ENCODE peak calls at places on chromosomes 3 and 15, in six cellular contexts. N is A549, L is GM12878, K is K562, T is HepG2, P is H1. J is an unnamed sample.

GRCh38 chr15:98903377-98904018 is 104.1 kb downstream of the PGPEP1L start:
- DNase-seq in P (no peak), T (no peak), N (peak), L (no peak), K (no peak), J (no peak)

GRCh38 chr3:47000198-47000815 is 20.8 kb downstream of the NBEAL2 start:
- DNase-seq in K (no peak), N (no peak), P (no peak), T (no peak), L (no peak), J (peak)

GRCh38 chr3:102095383-102095782 is 246.1 kb downstream of the NFKBIZ start:
- DNase-seq in P (no peak), K (no peak), L (no peak), N (no peak), T (no peak), J (no peak)

GRCh38 chr15:71221417-71221816 is 106.1 kb downstream of the THSD4 start:
- DNase-seq in N (no peak), P (no peak), T (no peak), L (no peak), K (no peak), J (no peak)

GRCh38 chr3:78974181-78974770 is 793.5 kb downstream of the ROBO1 start:
- DNase-seq in T (no peak), N (no peak), L (no peak), K (no peak), P (no peak), J (no peak)

GRCh38 chr15:60179786-60180391 is 175.8 kb downstream of the FOXB1 start:
- DNase-seq in N (peak), L (peak), K (peak), P (no peak), T (peak), J (peak)

GRCh38 chr3:49454457-49454856 is 15.6 kb upstream of the DAG1 start:
- DNase-seq in P (peak), T (peak), N (no peak), K (peak), L (no peak), J (no peak)

GRCh38 chr3:171309906-171310359 is 150.3 kb downstream of the TNIK start:
- DNase-seq in L (no peak), P (no peak), K (no peak), T (no peak), N (no peak), J (no peak)

GRCh38 chr3:193975072-193975535 is 160.8 kb upstream of the HES1 start:
- DNase-seq in T (peak), P (peak), K (no peak), L (no peak), N (no peak), J (no peak)

GRCh38 chr3:112813723-112814171 is 32.9 kb downstream of the CD200R1L start:
- DNase-seq in K (no peak), T (no peak), P (no peak), N (no peak), L (peak), J (no peak)

GRCh38 chr3:183149915-183150825 is 12.4 kb downstream of the LAMP3 start:
- DNase-seq in K (no peak), T (no peak), N (no peak), P (no peak), L (no peak), J (no peak)

GRCh38 chr3:107545680-107546120 is 22.9 kb downstream of the BBX start:
- DNase-seq in L (no peak), T (no peak), N (no peak), K (no peak), P (no peak), J (no peak)

GRCh38 chr3:12663311-12663935 is 494 bp downstream of the RAF1 start:
- DNase-seq in P (no peak), K (no peak), L (no peak), N (peak), T (no peak), J (peak)

DNA sequence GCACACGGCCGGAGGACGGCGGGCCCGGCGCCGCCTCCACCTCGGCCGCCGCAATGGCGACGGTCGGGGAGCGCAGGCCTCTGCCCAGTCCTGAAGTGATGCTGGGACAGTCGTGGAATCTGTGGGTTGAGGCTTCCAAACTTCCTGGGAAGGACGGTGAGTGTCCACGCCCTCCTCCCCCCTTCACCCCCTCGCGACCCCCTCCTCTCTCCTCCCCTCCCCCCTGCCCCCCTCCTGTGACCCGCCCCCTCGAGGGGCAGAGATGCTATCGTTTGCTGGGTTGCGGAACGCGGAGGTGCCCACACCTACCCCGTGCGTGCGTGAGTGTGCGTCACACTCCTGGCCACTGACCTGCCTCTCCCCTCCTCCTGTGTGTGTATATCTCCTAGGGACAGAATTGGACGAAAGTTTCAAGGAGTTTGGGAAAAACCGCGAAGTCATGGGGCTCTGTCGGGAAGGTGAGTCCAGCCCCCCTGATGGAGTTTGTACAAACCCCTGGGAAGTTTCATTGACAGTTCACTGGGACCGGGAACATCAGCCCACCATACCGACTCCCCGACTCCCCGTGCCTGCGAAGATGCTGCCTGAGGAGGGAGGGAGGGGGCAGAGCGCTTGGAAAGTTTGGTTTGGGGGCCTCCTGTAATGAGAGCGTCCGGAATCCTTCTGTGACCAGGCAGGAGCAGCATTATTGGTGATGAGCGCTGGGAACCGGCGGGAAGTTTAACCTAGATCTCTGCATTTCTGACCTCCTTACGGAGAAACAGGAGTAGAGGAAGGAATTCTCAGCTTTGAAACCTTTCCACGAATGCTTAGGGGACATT is 795 bp upstream of the SCAANT1 start:
- DNase-seq in L (no peak), T (peak), N (peak), K (peak), P (peak), J (peak)
- TF ChIP-seq CHD2 in L (no peak), T (no peak), N (no peak), K (no peak), P (no peak), J (no peak)

GRCh38 chr15:51111061-51111460 is 16.4 kb upstream of the TNFAIP8L3 start:
- DNase-seq in P (no peak), T (no peak), L (no peak), N (no peak), K (no peak), J (no peak)

GRCh38 chr15:51112078-51112477 is 17.4 kb upstream of the TNFAIP8L3 start:
- DNase-seq in N (no peak), P (no peak), K (no peak), T (no peak), L (no peak), J (no peak)

GRCh38 chr15:51107612-51108011 is 12.9 kb upstream of the TNFAIP8L3 start:
- DNase-seq in L (no peak), K (no peak), P (no peak), N (no peak), T (no peak), J (no peak)

GRCh38 chr15:51110171-51110570 is 15.5 kb upstream of the TNFAIP8L3 start:
- DNase-seq in N (no peak), P (no peak), K (no peak), L (no peak), T (no peak), J (no peak)

GRCh38 chr15:51108933-51109550 is 14.3 kb upstream of the TNFAIP8L3 start:
- DNase-seq in T (no peak), K (no peak), N (no peak), L (no peak), P (no peak), J (no peak)
- TF ChIP-seq EP300 in T (no peak), K (no peak), N (no peak), L (no peak), P (no peak), J (no peak)

GRCh38 chr15:74179983-74180688 is 6.6 kb downstream of the ISLR start:
- DNase-seq in P (no peak), L (no peak), K (no peak), T (no peak), N (no peak), J (peak)
- H3K27ac ChIP-seq in P (no peak), L (no peak), K (no peak), T (no peak), N (peak), J (peak)

DNA sequence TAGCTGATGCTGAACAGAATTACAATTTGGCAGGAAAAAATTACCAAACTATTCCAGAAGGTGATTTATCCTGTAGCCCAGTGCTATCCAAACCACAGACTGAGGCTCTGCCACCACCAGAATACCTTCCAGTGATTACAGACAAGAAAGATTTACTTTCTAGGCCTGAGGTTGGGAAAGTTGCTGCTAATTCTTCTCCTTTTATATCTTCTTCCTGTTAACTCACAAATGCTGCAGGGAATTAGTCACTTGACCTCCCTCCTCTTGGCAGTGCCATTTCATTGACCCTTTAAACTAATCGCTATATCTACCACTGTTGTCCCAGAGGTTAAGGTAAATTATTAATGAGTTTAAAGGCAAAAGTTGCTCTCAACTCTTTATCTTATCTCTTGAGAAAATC is 118.4 kb downstream of the CTNNB1 start:
- DNase-seq in N (no peak), P (no peak), T (peak), L (no peak), K (no peak), J (no peak)
- TF ChIP-seq CHD2 in N (no peak), P (no peak), T (no peak), L (no peak), K (no peak), J (no peak)

DNA sequence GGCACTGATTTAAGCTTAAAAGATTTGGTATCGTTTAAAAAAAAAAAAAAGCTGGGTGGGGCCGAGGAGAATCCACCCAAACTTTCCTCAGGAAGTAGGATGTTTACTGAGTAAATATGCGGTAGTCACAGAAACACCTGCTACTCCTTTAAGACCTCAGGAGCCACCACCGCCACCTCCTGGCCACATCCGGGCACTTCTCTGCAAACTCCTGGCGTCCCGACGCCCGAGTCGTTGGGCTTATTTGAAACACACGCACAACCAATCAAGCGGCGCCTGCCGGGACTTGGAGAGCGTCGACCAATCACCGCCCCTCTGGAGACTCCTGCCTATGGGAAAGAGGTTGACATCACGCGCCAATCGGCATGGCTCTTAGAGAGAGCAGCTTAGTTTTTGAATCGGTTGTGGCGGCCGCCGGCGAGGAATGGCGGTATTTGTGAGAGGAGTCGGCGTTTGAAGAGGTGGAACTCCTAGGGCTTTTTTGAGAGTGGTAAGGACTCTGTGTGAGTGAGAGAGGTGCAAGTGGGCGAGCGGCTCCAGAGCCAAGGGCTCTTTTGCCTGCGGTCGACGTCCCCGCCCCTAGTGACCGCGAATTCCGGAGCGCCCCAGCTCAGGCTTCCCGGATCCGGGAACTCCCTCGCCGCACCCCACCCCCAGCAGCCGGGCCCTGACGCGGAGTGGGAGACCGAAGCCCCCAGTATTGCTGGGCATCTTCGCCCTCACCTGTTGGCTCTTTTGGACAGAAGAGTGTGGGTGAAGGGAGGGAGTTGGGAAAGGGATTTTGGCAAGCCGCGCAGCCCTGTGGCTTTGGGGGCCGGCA is at the start of gene ECT2:
- DNase-seq in K (peak), P (peak), T (peak), N (peak), L (peak), J (peak)
- TF ChIP-seq EP300 in K (peak), P (peak), T (peak), N (peak), L (peak), J (no peak)

GRCh38 chr3:143433787-143434378 is 314.3 kb downstream of the CHST2 start:
- DNase-seq in T (peak), P (peak), K (peak), L (no peak), N (no peak), J (peak)

GRCh38 chr3:143430582-143430981 is 311.0 kb downstream of the CHST2 start:
- DNase-seq in L (no peak), N (no peak), K (no peak), P (no peak), T (no peak), J (no peak)

GRCh38 chr3:143428351-143428750 is 308.8 kb downstream of the CHST2 start:
- DNase-seq in T (no peak), N (no peak), L (no peak), P (no peak), K (no peak), J (no peak)

GRCh38 chr3:143427626-143428025 is 308.1 kb downstream of the CHST2 start:
- DNase-seq in T (no peak), K (no peak), N (no peak), L (no peak), P (no peak), J (no peak)

GRCh38 chr3:143429628-143430514 is 310.3 kb downstream of the CHST2 start:
- DNase-seq in N (no peak), T (no peak), L (no peak), K (no peak), P (no peak), J (no peak)
- H3K27ac ChIP-seq in N (no peak), T (no peak), L (no peak), K (no peak), P (no peak), J (no peak)

DNA sequence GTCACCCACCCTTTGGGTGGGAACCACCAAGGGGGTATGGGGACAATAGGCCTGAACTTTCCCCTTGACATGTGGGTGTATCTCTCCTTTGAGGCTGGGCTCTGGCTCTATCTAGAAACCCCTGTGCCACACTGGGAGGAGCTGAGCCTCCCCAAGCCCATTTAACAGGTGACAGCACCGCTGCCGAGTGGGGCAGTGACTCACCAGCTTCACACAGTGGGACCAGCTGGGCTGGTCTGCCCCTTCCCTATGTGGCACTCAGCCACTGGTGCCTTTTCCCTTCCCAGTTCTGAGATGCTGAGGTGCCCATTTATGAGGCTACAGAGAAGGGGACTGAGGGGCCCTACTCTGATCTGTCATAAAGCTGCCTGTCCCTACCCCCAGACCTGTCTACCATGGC is 5.1 kb downstream of the PSTPIP1 start:
- DNase-seq in N (no peak), K (no peak), L (no peak), P (no peak), T (no peak), J (no peak)
- TF ChIP-seq CHD2 in N (no peak), K (no peak), L (no peak), P (no peak), T (no peak), J (no peak)

GRCh38 chr3:146542968-146543367 is 1.4 kb downstream of the PLSCR1 start:
- DNase-seq in P (no peak), N (no peak), T (no peak), L (no peak), K (no peak), J (no peak)

GRCh38 chr3:146544929-146545528 is 622 bp upstream of the PLSCR1 start:
- DNase-seq in N (no peak), K (no peak), L (no peak), P (no peak), T (no peak), J (no peak)

GRCh38 chr3:146544013-146544928 is at the start of gene PLSCR1:
- DNase-seq in N (peak), L (peak), P (peak), T (peak), K (peak), J (peak)

GRCh38 chr3:146542179-146542578 is 2.2 kb downstream of the PLSCR1 start:
- DNase-seq in N (no peak), L (no peak), T (no peak), K (no peak), P (no peak), J (no peak)

DNA sequence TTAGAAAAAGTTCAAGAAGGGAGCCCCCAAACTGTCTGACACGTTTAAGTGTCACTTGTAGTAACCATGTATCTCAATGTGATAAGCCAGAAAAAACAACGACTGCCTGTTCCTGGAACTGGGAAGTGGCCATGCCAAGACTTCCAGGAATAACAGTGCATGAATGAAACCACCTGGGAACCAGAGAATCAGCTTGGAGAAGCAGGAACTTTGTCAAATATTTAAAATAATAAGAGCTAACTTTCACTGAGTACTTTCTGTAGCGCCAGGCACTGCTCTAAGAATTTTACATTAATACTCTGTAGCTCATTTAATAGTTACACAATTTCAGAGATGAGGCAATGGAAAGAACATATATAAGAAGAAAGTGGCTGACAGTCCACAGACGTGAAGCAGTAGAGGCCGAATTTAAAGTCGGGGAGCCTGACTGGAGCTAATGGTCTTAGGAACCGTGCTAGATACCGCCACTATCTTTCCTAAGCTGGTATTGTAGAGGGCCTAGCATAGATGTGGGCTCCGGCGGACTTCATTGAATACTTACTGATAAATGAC is 870 bp downstream of the PLSCR1 start:
- DNase-seq in P (no peak), K (peak), L (no peak), N (peak), T (no peak), J (no peak)
- TF ChIP-seq EP300 in P (no peak), K (no peak), L (no peak), N (no peak), T (no peak), J (no peak)

DNA sequence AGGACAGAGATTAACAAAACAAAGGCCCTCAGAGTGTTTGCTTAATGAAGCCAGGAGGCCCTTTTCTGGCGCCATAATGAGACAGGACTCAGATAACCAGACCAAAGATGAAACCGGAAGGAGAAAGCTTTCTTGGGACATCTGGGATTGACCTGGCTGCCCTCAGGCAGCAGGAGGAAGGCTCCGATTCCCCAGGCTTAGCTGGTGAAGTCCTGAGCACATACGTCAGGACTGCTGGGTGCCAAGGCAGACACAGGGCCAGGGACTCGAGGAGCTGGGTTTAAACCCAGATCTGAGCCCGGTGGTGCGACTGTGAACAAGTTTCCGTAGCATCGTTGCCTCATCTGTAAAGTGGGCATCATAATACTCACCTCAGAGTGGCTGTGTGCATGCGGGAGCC is 36.7 kb upstream of the HRH1 start:
- DNase-seq in P (no peak), T (no peak), L (no peak), K (no peak), N (no peak), J (no peak)
- H3K27ac ChIP-seq in P (no peak), T (no peak), L (no peak), K (no peak), N (no peak), J (no peak)